ENCODE peak calls at places on chromosome 18, in ten cellular contexts. One of them, this sample, is unnamed.

GRCh38 chr18:62981566-62981965 is 266.2 kb downstream of the PHLPP1 start:
- DNase-seq in H1: no peak
- DNase-seq in activated T-cell treated with anti-CD3 and anti-CD28 coated beads, Interleukin-2, amount 50 U/mL, for 1 hour: no peak
- DNase-seq in mucosa of gallbladder: no peak
- DNase-seq in mammary epithelial cell: no peak
- DNase-seq in T-helper 9 cell: no peak
- DNase-seq in ELR: no peak
- DNase-seq in amygdala: no peak
- DNase-seq in transverse colon: no peak
- DNase-seq in astrocyte of the spinal cord: no peak
- DNase-seq in this sample: no peak

GRCh38 chr18:12742453-12742852 is 39.6 kb downstream of the PSMG2 start:
- DNase-seq in transverse colon: no peak
- DNase-seq in astrocyte of the spinal cord: peak
- DNase-seq in mucosa of gallbladder: no peak
- DNase-seq in H1: no peak
- DNase-seq in ELR: peak
- DNase-seq in mammary epithelial cell: peak
- DNase-seq in activated T-cell treated with anti-CD3 and anti-CD28 coated beads, Interleukin-2, amount 50 U/mL, for 1 hour: no peak
- DNase-seq in T-helper 9 cell: no peak
- DNase-seq in amygdala: no peak
- DNase-seq in this sample: peak

GRCh38 chr18:22844184-22844583 is 88.9 kb upstream of the RBBP8 start:
- DNase-seq in activated T-cell treated with anti-CD3 and anti-CD28 coated beads, Interleukin-2, amount 50 U/mL, for 1 hour: no peak
- DNase-seq in T-helper 9 cell: no peak
- DNase-seq in ELR: peak
- DNase-seq in mucosa of gallbladder: no peak
- DNase-seq in amygdala: no peak
- DNase-seq in H1: no peak
- DNase-seq in transverse colon: no peak
- DNase-seq in astrocyte of the spinal cord: no peak
- DNase-seq in mammary epithelial cell: peak
- DNase-seq in this sample: peak

GRCh38 chr18:68705119-68705518 is 9.8 kb downstream of the TMX3 start:
- DNase-seq in H1: no peak
- DNase-seq in mammary epithelial cell: no peak
- DNase-seq in T-helper 9 cell: no peak
- DNase-seq in mucosa of gallbladder: no peak
- DNase-seq in transverse colon: no peak
- DNase-seq in amygdala: no peak
- DNase-seq in activated T-cell treated with anti-CD3 and anti-CD28 coated beads, Interleukin-2, amount 50 U/mL, for 1 hour: no peak
- DNase-seq in ELR: peak
- DNase-seq in astrocyte of the spinal cord: no peak
- DNase-seq in this sample: no peak

GRCh38 chr18:580154-580553 is at the start of gene CETN1:
- DNase-seq in activated T-cell treated with anti-CD3 and anti-CD28 coated beads, Interleukin-2, amount 50 U/mL, for 1 hour: no peak
- DNase-seq in amygdala: no peak
- DNase-seq in astrocyte of the spinal cord: no peak
- DNase-seq in ELR: no peak
- DNase-seq in transverse colon: no peak
- DNase-seq in T-helper 9 cell: no peak
- DNase-seq in mammary epithelial cell: no peak
- DNase-seq in mucosa of gallbladder: no peak
- DNase-seq in H1: no peak
- DNase-seq in this sample: no peak

GRCh38 chr18:79986726-79987125 is 1.6 kb downstream of the TXNL4A start:
- DNase-seq in mammary epithelial cell: no peak
- DNase-seq in H1: no peak
- DNase-seq in amygdala: no peak
- DNase-seq in ELR: no peak
- DNase-seq in transverse colon: no peak
- DNase-seq in T-helper 9 cell: no peak
- DNase-seq in activated T-cell treated with anti-CD3 and anti-CD28 coated beads, Interleukin-2, amount 50 U/mL, for 1 hour: no peak
- DNase-seq in astrocyte of the spinal cord: no peak
- DNase-seq in mucosa of gallbladder: no peak
- DNase-seq in this sample: no peak

GRCh38 chr18:58785171-58785805 is 79.4 kb upstream of the ZNF532 start:
- DNase-seq in H1: no peak
- DNase-seq in mucosa of gallbladder: peak
- DNase-seq in amygdala: no peak
- DNase-seq in astrocyte of the spinal cord: peak
- DNase-seq in T-helper 9 cell: no peak
- DNase-seq in ELR: peak
- DNase-seq in activated T-cell treated with anti-CD3 and anti-CD28 coated beads, Interleukin-2, amount 50 U/mL, for 1 hour: no peak
- DNase-seq in transverse colon: peak
- DNase-seq in mammary epithelial cell: peak
- DNase-seq in this sample: peak

GRCh38 chr18:58538604-58539386 is 90.1 kb downstream of the ALPK2 start:
- DNase-seq in astrocyte of the spinal cord: no peak
- DNase-seq in H1: no peak
- DNase-seq in mucosa of gallbladder: no peak
- DNase-seq in mammary epithelial cell: no peak
- DNase-seq in T-helper 9 cell: no peak
- DNase-seq in activated T-cell treated with anti-CD3 and anti-CD28 coated beads, Interleukin-2, amount 50 U/mL, for 1 hour: no peak
- DNase-seq in ELR: peak
- DNase-seq in transverse colon: no peak
- DNase-seq in amygdala: no peak
- DNase-seq in this sample: no peak

This sample was measured in bronchial epithelial cell.